ENCODE peak calls at places on chromosomes 7 and 10, in seven cellular contexts. G is SW 1271, E is pons, M is MCF 10A, T is trophoblast cell, S is fibroblast of the conjunctiva, C is transverse colon. Q is an unnamed sample.

GRCh38 chr7:138014686-138015085 is 12.8 kb upstream of the CREB3L2 start:
- DNase-seq in G (no peak), E (no peak), M (no peak), T (no peak), S (no peak), C (no peak), Q (no peak)

GRCh38 chr10:35910234-35910633 is 268.1 kb upstream of the FZD8 start:
- DNase-seq in G (peak), E (no peak), M (peak), T (peak), S (no peak), C (no peak), Q (no peak)

GRCh38 chr7:27782849-27783248 is 42.9 kb downstream of the TAX1BP1 start:
- DNase-seq in G (no peak), E (no peak), M (no peak), T (no peak), S (no peak), C (no peak), Q (no peak)

GRCh38 chr10:117168135-117168674 is 29.1 kb upstream of the KCNK18 start:
- DNase-seq in G (no peak), E (peak), M (peak), T (no peak), S (peak), C (peak), Q (peak)

GRCh38 chr10:125123363-125124113 is 36.8 kb downstream of the CTBP2 start:
- DNase-seq in G (peak), E (peak), M (peak), T (peak), S (peak), C (peak), Q (peak)

GRCh38 chr10:125982256-125982948 is 86.0 kb downstream of the FANK1 start:
- DNase-seq in G (peak), E (peak), M (peak), T (peak), S (peak), C (peak), Q (no peak)

GRCh38 chr7:14720792-14721191 is 181.8 kb downstream of the DGKB start:
- DNase-seq in G (no peak), E (no peak), M (no peak), T (no peak), S (no peak), C (no peak), Q (no peak)

GRCh38 chr10:67789769-67790168 is 48.2 kb downstream of the DNAJC12 start:
- DNase-seq in G (no peak), E (no peak), M (no peak), T (no peak), S (no peak), C (no peak), Q (no peak)

GRCh38 chr7:7816816-7817536 is 98.6 kb upstream of the RPA3 start:
- DNase-seq in G (no peak), E (no peak), M (no peak), T (no peak), S (no peak), C (no peak), Q (no peak)

GRCh38 chr10:80046629-80047441 is 31.6 kb upstream of the TMEM254 start:
- DNase-seq in G (peak), E (peak), M (peak), T (peak), S (peak), C (peak), Q (peak)

GRCh38 chr7:40848541-40849221 is 713.9 kb downstream of the SUGCT start:
- DNase-seq in G (no peak), E (no peak), M (no peak), T (no peak), S (no peak), C (no peak), Q (no peak)

GRCh38 chr10:92699518-92700272 is 9.9 kb downstream of the HHEX start:
- DNase-seq in G (no peak), E (no peak), M (peak), T (no peak), S (no peak), C (peak), Q (no peak)

GRCh38 chr10:127920319-127921074 is 13.6 kb downstream of the PTPRE start:
- DNase-seq in G (no peak), E (no peak), M (no peak), T (no peak), S (no peak), C (no peak), Q (no peak)

GRCh38 chr10:50367732-50368131 is 116.4 kb upstream of the ASAH2 start:
- DNase-seq in G (peak), E (no peak), M (peak), T (no peak), S (peak), C (peak), Q (no peak)

GRCh38 chr10:124204726-124205125 is 111.3 kb upstream of the CHST15 start:
- DNase-seq in G (no peak), E (no peak), M (no peak), T (no peak), S (no peak), C (no peak), Q (no peak)

GRCh38 chr10:95841711-95842498 is 65.9 kb upstream of the CC2D2B start:
- DNase-seq in G (peak), E (peak), M (peak), T (peak), S (peak), C (peak), Q (no peak)

GRCh38 chr10:45380903-45381610 is 7.0 kb downstream of the ALOX5 start:
- DNase-seq in G (no peak), E (no peak), M (peak), T (peak), S (no peak), C (no peak), Q (no peak)

GRCh38 chr7:15199482-15199881 is 296.9 kb upstream of the DGKB start:
- DNase-seq in G (peak), E (no peak), M (no peak), T (no peak), S (peak), C (no peak), Q (no peak)

GRCh38 chr10:118448744-118449143 is 106.6 kb upstream of the FAM204A start:
- DNase-seq in G (no peak), E (no peak), M (no peak), T (no peak), S (no peak), C (no peak), Q (no peak)

GRCh38 chr10:109678857-109679256 is 244.5 kb downstream of the XPNPEP1 start:
- DNase-seq in G (no peak), E (no peak), M (no peak), T (no peak), S (no peak), C (no peak), Q (no peak)

GRCh38 chr7:41969713-41970112 is 266.8 kb upstream of the INHBA start:
- DNase-seq in G (no peak), E (no peak), M (no peak), T (no peak), S (peak), C (no peak), Q (no peak)

GRCh38 chr7:47852330-47853245 is 95.7 kb downstream of the PKD1L1 start:
- DNase-seq in G (no peak), E (no peak), M (peak), T (no peak), S (no peak), C (no peak), Q (no peak)

GRCh38 chr7:75963383-75963995 is 30.9 kb downstream of the TMEM120A start:
- DNase-seq in G (no peak), E (no peak), M (no peak), T (peak), S (no peak), C (no peak), Q (no peak)